ENCODE peak calls at places on chromosomes 11 and 22, in five cellular contexts. One of them, this sample, is unnamed.

GRCh38 chr11:73147771-73148681 is 5.9 kb upstream of the FCHSD2 start:
- DNase-seq in GM12878: no peak
- DNase-seq in K562: no peak
- DNase-seq in HepG2: no peak
- DNase-seq in SK-N-SH: peak; percentile 28
- DNase-seq in this sample: no peak

GRCh38 chr11:91115116-91115515 is 892.3 kb upstream of the CHORDC1 start:
- DNase-seq in HepG2: no peak
- DNase-seq in GM12878: no peak
- DNase-seq in K562: no peak
- DNase-seq in SK-N-SH: no peak
- DNase-seq in this sample: no peak

GRCh38 chr22:46513908-46514550 is 23.4 kb downstream of the CELSR1 start:
- DNase-seq in HepG2: no peak
- DNase-seq in SK-N-SH: no peak
- DNase-seq in GM12878: peak; percentile 23
- DNase-seq in K562: no peak
- DNase-seq in this sample: no peak

GRCh38 chr11:123511037-123511870 is 81.2 kb downstream of the GRAMD1B start:
- DNase-seq in K562: peak; percentile 69
- DNase-seq in HepG2: peak; percentile 66
- DNase-seq in SK-N-SH: peak; percentile 92
- DNase-seq in GM12878: no peak
- DNase-seq in this sample: peak; percentile 83

GRCh38 chr11:114774599-114775365 is 96.5 kb downstream of the NXPE2 start:
- DNase-seq in SK-N-SH: peak; percentile 75
- DNase-seq in GM12878: no peak
- DNase-seq in K562: peak; percentile 59
- DNase-seq in HepG2: peak; percentile 51
- DNase-seq in this sample: peak; percentile 7

GRCh38 chr11:31397239-31397834 is 27.7 kb downstream of the DNAJC24 start:
- DNase-seq in HepG2: peak; percentile 18
- DNase-seq in GM12878: no peak
- DNase-seq in K562: peak; percentile 23
- DNase-seq in SK-N-SH: peak; percentile 25
- DNase-seq in this sample: peak; percentile 5

GRCh38 chr11:16632295-16633200 is 105.9 kb upstream of the C11orf58 start:
- DNase-seq in SK-N-SH: no peak
- DNase-seq in K562: no peak
- DNase-seq in GM12878: no peak
- DNase-seq in HepG2: peak; percentile 50
- DNase-seq in this sample: peak; percentile 38

GRCh38 chr11:15485432-15485831 is 370.7 kb downstream of the INSC start:
- DNase-seq in SK-N-SH: no peak
- DNase-seq in K562: no peak
- DNase-seq in HepG2: no peak
- DNase-seq in GM12878: no peak
- DNase-seq in this sample: no peak

GRCh38 chr11:115197031-115197430 is 307.2 kb downstream of the CADM1 start:
- DNase-seq in K562: no peak
- DNase-seq in HepG2: no peak
- DNase-seq in SK-N-SH: no peak
- DNase-seq in GM12878: no peak
- DNase-seq in this sample: no peak

GRCh38 chr11:62500066-62501035 is 46.3 kb downstream of the AHNAK start:
- DNase-seq in K562: peak; percentile 68
- DNase-seq in GM12878: no peak
- DNase-seq in HepG2: no peak
- DNase-seq in SK-N-SH: no peak
- DNase-seq in this sample: no peak

GRCh38 chr11:66617148-66617814 is 851 bp downstream of the RBM14 start:
- DNase-seq in SK-N-SH: no peak
- DNase-seq in K562: no peak
- DNase-seq in HepG2: no peak
- DNase-seq in GM12878: no peak
- DNase-seq in this sample: no peak

GRCh38 chr11:111665779-111666178 is 63.5 kb downstream of the SIK2 start:
- DNase-seq in SK-N-SH: no peak
- DNase-seq in GM12878: no peak
- DNase-seq in HepG2: peak; percentile 44
- DNase-seq in K562: peak; percentile 22
- DNase-seq in this sample: no peak

GRCh38 chr11:46112961-46113617 is 8.2 kb downstream of the PHF21A start:
- DNase-seq in GM12878: no peak
- DNase-seq in HepG2: peak; percentile 59
- DNase-seq in SK-N-SH: peak; percentile 64
- DNase-seq in K562: peak; percentile 80
- DNase-seq in this sample: peak; percentile 74

GRCh38 chr11:107689317-107690202 is 22.3 kb downstream of the SLN start:
- DNase-seq in HepG2: peak; percentile 57
- DNase-seq in GM12878: no peak
- DNase-seq in SK-N-SH: peak; percentile 62
- DNase-seq in K562: peak; percentile 60
- DNase-seq in this sample: peak; percentile 47

DNA sequence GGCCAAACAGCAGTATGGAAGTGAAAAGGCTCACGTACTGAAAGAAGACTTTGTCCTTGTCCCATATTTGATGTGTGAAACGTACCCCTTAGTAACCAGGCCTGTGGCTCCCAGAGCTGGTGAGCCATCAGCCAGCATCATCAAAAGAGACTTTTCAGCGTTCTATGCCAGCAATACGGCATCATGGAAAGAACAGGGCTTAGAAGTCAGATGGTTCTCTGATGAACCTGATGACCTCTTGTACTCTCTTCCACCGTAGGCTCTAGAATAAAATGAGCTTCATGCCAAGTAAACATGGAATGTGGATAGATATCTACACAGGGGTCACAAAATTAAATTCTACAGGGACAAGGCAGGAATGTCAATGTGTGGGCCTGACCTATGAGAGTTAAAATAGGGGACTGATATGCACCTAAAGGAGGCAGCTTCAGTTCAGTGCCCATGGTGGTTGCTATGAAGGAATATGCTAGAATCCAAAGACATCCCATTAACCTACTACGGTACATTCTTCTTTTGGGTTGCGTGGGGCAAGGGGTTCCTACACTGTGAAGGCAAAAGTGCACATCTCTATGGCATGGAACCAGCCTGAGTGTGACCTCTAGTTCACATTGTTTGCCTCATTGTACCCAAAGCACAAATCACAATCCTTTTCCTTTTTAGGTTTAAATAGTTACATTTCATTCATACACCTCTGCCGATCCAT is 130.6 kb downstream of the ETS1 start:
- DNase-seq in SK-N-SH: no peak
- DNase-seq in GM12878: no peak
- DNase-seq in K562: no peak
- DNase-seq in HepG2: no peak
- DNase-seq in this sample: no peak
- TF ChIP-seq EP300 in SK-N-SH: no peak
- TF ChIP-seq EP300 in GM12878: no peak
- TF ChIP-seq EP300 in K562: no peak
- TF ChIP-seq EP300 in HepG2: no peak
- TF ChIP-seq EP300 in this sample: no peak

DNA sequence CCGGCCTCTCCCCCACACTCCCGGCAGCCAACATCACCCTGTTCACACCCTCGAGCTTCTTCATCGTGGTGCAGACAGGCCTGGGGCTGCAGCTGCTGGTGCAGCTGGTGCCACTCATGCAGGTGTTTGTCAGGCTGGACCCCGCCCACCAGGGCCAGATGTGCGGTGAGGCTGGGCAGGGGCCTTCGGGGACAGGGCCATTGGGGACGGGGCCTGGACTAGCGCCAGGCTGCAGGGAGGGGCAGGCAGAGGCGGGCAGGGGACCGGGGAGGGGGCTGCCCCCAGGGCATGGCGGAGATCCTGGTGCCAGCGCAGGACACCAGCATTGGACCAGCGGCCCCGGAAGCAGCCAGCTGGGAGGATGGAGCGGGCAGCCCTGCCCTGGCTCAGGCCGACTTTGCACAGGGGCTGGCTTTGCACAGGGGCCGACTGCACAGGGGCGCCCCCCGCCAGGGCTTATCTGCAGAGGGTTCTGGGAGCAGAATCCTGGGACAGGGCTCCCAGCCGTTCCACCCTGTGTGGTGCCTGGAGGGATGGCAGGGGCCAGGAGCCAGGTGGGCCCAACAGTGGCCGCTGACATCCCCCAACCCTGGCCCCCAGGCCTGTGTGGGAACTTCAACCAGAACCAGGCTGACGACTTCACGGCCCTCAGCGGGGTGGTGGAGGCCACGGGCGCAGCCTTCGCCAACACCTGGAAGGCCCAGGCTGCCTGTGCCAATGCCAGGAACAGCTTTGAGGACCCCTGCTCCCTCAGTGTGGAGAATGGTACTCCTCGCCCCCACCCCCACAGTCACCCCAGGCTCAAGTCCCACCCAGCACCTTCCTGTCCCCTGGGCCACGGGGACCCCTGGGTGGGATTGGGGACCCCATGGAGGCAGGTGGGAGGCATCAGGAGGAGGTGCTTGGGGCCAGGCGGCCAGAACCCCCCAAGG is 8.8 kb downstream of the MUC5B start:
- DNase-seq in SK-N-SH: peak; percentile 84
- DNase-seq in GM12878: no peak
- DNase-seq in HepG2: no peak
- DNase-seq in K562: peak; percentile 8
- DNase-seq in this sample: no peak
- TF ChIP-seq MAX in SK-N-SH: no peak
- TF ChIP-seq MAX in GM12878: no peak
- TF ChIP-seq MAX in HepG2: no peak
- TF ChIP-seq MAX in K562: no peak
- TF ChIP-seq MAX in this sample: no peak

DNA sequence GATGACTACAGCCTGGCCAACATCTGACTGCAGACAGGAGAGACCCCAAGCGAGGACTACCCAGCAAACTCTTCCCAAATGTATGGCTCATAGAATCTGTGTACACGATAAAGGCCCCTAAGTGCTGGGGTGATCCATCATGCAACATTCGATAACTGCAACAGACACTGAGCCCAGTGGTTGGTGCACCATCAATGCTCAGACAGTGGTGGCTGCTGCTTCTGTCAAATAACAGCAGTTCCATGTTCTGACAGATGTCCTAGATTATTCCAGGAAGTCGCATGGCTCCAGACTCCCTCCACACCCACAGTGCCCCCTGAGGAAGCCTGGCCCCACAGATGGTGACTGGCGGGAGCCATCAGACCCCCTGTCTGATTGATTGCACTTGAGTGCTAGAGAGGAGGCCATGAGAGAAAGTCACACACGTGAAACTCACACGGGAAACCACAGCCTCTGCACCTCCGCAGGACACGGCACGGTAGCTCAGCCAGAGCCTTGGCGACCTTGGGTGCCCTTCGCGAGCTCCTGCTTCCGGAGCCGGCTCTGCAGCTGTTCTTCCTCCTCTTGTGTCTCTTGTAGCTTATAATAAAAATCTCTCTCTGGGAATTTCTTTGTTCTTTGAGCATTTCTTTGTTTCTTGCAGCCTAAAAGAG is 1156.0 kb downstream of the TBC1D22A start:
- DNase-seq in K562: no peak
- DNase-seq in HepG2: no peak
- DNase-seq in GM12878: peak; percentile 47
- DNase-seq in SK-N-SH: no peak
- DNase-seq in this sample: no peak
- TF ChIP-seq SMC3 in K562: no peak
- TF ChIP-seq SMC3 in HepG2: no peak
- TF ChIP-seq SMC3 in GM12878: no peak
- TF ChIP-seq SMC3 in SK-N-SH: no peak
- TF ChIP-seq SMC3 in this sample: no peak

GRCh38 chr11:68459886-68460740 is 439 bp upstream of the PPP6R3 start:
- DNase-seq in SK-N-SH: peak; percentile 99
- DNase-seq in HepG2: peak; percentile 97
- DNase-seq in K562: peak; percentile 99
- DNase-seq in GM12878: peak; percentile 90
- DNase-seq in this sample: peak; percentile 98
- TF ChIP-seq EP300 in SK-N-SH: no peak
- TF ChIP-seq EP300 in HepG2: no peak
- TF ChIP-seq EP300 in K562: peak; percentile 82
- TF ChIP-seq EP300 in GM12878: no peak
- TF ChIP-seq EP300 in this sample: no peak

GRCh38 chr22:49825944-49826602 is 1.6 kb downstream of the BRD1 start:
- DNase-seq in HepG2: peak; percentile 38
- DNase-seq in K562: peak; percentile 22
- DNase-seq in SK-N-SH: no peak
- DNase-seq in GM12878: no peak
- DNase-seq in this sample: no peak
- TF ChIP-seq MAX in HepG2: no peak
- TF ChIP-seq MAX in K562: no peak
- TF ChIP-seq MAX in SK-N-SH: no peak
- TF ChIP-seq MAX in GM12878: no peak
- TF ChIP-seq MAX in this sample: no peak

DNA sequence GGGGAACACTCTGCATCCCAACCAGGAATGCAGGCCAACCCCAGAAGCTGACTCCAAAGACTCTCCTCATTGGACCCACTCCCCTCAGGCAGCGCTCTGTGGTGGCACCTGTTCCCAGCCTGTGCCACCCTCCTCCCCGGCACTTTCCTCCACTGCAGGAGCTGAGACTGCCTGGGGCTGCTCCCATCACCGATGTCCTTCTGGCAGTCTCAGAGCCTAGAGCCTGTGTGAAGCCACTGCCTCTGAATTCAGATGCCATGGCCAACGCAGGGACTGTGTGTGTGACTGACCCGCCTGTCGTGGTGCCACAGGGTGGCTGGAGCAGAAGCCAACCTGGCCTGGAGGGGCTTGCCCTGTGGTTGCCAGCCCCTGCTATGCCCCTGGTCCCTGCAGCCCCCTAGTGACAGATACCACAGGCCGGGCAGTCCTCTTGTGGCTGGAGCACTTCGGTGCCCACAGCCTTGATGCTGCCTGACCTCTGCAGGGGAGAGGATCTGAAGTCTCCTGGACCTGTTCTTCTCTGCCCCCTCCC is 43.2 kb downstream of the TBX1 start:
- DNase-seq in HepG2: no peak
- DNase-seq in GM12878: no peak
- DNase-seq in K562: no peak
- DNase-seq in SK-N-SH: peak; percentile 20
- DNase-seq in this sample: no peak
- TF ChIP-seq SMC3 in HepG2: no peak
- TF ChIP-seq SMC3 in GM12878: no peak
- TF ChIP-seq SMC3 in K562: no peak
- TF ChIP-seq SMC3 in SK-N-SH: no peak
- TF ChIP-seq SMC3 in this sample: no peak

GRCh38 chr22:17628304-17629166 is at the start of gene ATP6V1E1:
- DNase-seq in GM12878: peak; percentile 88
- DNase-seq in HepG2: peak; percentile 94
- DNase-seq in K562: peak; percentile 99
- DNase-seq in SK-N-SH: peak; percentile 95
- DNase-seq in this sample: peak; percentile 94
- TF ChIP-seq EP300 in GM12878: no peak
- TF ChIP-seq EP300 in HepG2: no peak
- TF ChIP-seq EP300 in K562: peak; percentile 73
- TF ChIP-seq EP300 in SK-N-SH: no peak
- TF ChIP-seq EP300 in this sample: no peak

DNA sequence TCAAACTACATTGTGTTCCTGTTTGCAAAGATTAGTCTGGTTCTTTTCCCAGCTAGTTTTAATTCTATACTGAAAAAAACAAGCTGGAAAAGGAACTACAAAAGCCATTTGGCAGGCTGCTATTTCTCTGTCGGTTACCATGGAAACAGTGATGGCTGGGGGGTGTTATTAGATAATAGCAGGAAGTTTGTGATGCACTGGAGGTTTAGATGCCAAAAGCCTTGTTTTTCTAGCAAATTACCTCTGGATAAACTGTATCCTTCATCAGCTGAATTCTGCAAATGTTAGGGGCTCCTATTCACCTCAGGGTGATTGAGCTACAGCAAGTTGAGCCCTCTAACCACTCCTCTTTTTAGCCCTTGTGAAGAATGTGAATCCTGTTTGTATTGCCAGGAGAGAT is 25.2 kb downstream of the ALKBH3 start:
- DNase-seq in SK-N-SH: peak; percentile 73
- DNase-seq in GM12878: no peak
- DNase-seq in HepG2: no peak
- DNase-seq in K562: no peak
- DNase-seq in this sample: no peak
- TF ChIP-seq MAX in SK-N-SH: no peak
- TF ChIP-seq MAX in GM12878: no peak
- TF ChIP-seq MAX in HepG2: no peak
- TF ChIP-seq MAX in K562: no peak
- TF ChIP-seq MAX in this sample: no peak